ENCODE peak calls at places on chromosomes 13 and 19, in four cellular contexts. O is HepG2, W is K562, J is GM12878. Z is an unnamed sample.

GRCh38 chr19:2215281-2215751 is 20.8 kb downstream of the PLEKHJ1 start:
- DNase-seq in O (no peak), W (no peak), J (no peak), Z (no peak)

GRCh38 chr13:85377783-85378182 is 421.4 kb downstream of the SLITRK6 start:
- DNase-seq in J (no peak), W (no peak), O (no peak), Z (no peak)

GRCh38 chr19:51457351-51458013 is 772 bp downstream of the SIGLEC8 start:
- DNase-seq in W (no peak), J (no peak), O (no peak), Z (no peak)

GRCh38 chr19:35592226-35592625 is 6.3 kb downstream of the PMIS2 start:
- DNase-seq in O (peak), J (no peak), W (peak), Z (peak)

GRCh38 chr19:50898018-50898417 is 13.2 kb downstream of the KLK4 start:
- DNase-seq in O (no peak), J (no peak), W (no peak), Z (no peak)

GRCh38 chr19:34662919-34663318 is 14.0 kb downstream of the SCGB2B2 start:
- DNase-seq in O (peak), J (no peak), W (peak), Z (peak)

GRCh38 chr13:93413972-93414717 is 187.5 kb downstream of the GPC6 start:
- DNase-seq in W (no peak), J (no peak), O (no peak), Z (no peak)

GRCh38 chr19:32945260-32945659 is 26.5 kb downstream of the CEP89 start:
- DNase-seq in W (no peak), J (no peak), O (no peak), Z (no peak)

GRCh38 chr19:39941151-39941550 is 6.7 kb upstream of the FCGBP start:
- DNase-seq in J (no peak), O (no peak), W (no peak), Z (no peak)

GRCh38 chr13:113936166-113936565 is 37.7 kb downstream of the C13orf46 start:
- DNase-seq in O (no peak), W (no peak), J (no peak), Z (no peak)

GRCh38 chr19:39542198-39542597 is 2.2 kb upstream of the EID2 start:
- DNase-seq in O (no peak), W (no peak), J (no peak), Z (no peak)

DNA sequence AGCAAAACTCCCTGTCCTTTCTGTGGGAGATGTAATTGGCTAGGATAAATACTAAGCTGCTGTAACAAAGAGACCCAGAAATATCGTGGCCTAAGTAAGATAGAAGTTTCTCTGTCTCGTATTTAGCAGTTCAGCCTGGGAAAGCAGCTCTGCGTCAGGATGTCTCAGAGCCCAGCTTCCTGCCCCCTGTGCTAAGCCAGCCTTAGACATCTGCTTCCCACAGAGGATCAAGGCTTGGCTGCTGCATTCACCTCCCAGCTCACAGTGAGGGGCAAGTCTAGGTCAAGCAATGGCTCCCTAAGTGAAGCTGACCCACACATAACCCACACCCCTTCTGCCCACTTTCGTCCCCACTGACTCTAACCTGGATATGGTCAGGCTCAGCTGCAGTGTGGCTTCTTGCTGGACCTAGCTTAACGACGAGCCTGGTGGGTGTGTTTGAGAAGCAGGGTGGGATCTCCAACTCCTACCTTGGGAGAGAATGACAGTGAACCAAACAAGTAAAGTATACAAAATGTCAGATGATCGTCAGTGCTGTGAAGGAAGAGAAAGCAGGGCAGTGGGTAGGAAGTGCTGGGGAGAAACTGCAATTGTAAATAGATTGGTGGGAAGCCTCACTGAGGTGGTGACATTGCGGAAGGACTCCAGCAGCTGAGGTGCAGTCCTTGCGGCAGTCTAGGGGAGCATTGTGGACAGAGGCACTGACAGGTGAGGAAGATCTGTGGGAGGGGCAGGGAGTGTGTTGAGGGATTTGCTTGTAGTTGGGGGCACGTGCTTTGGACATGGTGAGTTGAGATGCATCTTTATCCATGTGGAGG is 82.9 kb downstream of the TNFRSF19 start:
- DNase-seq in W (no peak), O (no peak), J (no peak), Z (no peak)
- TF ChIP-seq TARDBP in W (no peak), O (no peak), J (no peak), Z (no peak)

GRCh38 chr13:91904005-91904404 is 505.6 kb downstream of the GPC5 start:
- DNase-seq in W (no peak), O (no peak), J (peak), Z (no peak)
- TF ChIP-seq SP1 in W (no peak), O (no peak), J (no peak), Z (no peak)

GRCh38 chr13:109743706-109744453 is 42.5 kb downstream of the IRS2 start:
- DNase-seq in J (no peak), O (no peak), W (peak), Z (no peak)

GRCh38 chr13:109745060-109745459 is 41.3 kb downstream of the IRS2 start:
- DNase-seq in O (no peak), J (no peak), W (no peak), Z (no peak)

GRCh38 chr13:109745702-109746101 is 40.7 kb downstream of the IRS2 start:
- DNase-seq in O (no peak), W (peak), J (no peak), Z (no peak)

GRCh38 chr13:109746364-109746763 is 40.0 kb downstream of the IRS2 start:
- DNase-seq in W (no peak), O (no peak), J (no peak), Z (no peak)

DNA sequence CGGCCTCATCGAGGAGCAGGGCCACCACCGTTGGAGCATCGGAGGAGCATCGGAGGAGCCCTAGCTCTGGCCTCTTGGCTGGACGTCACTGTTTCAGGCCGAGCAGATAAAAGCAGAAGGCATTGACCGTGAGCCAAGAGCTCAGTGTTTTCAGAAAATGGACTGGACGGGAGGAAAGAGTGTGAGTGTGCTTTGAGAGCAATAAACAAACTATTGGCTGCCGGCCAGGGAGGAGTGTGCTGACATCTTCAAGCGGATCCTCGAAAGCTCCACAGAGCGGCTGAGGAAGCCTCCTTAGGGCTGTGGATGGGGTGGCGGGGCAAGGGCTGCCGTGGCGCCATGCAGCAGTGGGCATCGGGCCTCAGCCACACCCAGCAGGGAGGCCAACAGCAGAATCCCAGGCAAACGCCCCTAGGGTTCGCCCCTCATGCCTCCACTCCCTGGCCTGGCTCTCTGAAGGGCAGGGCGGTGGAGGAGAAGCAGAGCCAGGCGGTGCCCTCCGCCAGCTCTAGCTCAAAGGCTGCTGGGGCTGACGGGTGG is 41.8 kb downstream of the IRS2 start:
- DNase-seq in J (no peak), O (no peak), W (peak), Z (no peak)
- TF ChIP-seq TARDBP in J (no peak), O (no peak), W (no peak), Z (no peak)

DNA sequence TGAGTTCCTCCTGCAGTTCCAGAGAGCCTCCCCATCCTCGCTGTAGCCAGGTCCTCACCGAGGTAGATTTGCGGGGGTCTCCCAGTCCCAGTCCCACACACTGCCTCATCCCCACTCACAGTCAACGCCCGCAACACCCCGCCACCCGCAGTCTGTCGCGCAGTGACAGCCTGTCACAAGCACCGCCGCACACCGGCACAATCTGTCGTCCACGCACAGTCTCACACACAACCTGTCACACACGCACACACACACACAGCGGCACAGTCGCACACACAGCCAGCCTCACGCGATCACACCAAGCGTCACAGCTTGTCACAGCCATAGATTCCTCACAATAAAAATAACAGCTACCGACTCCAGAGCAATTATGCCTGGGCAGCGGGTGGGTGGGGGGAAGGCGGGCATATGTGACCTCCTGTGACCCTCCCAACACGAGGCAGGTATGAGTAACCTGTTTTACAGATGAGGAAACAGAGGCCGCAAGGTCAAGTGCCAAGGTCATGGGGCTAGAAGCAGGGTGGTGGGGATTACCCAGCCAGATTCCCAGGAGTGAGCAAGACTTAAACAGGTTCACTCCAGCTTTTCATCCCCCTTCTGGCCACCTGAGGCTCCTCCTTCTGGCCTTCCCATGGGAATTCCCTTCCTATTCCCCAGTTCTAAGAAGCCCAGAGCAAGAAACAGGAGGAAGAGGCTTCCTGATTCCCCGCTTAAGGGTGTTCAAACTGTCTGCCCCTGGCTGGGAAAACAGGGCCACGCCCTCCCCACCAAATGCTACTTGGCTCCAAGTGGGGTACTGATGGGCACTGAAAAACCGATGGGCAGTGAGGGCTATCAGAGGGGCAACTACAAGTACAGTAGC is 13.9 kb downstream of the NFIX start:
- DNase-seq in O (no peak), W (no peak), J (no peak), Z (no peak)
- TF ChIP-seq SP1 in O (no peak), W (no peak), J (no peak), Z (no peak)

GRCh38 chr19:14772467-14772866 is 5.9 kb downstream of the ADGRE2 start:
- DNase-seq in J (no peak), W (no peak), O (no peak), Z (no peak)

GRCh38 chr19:14774373-14774772 is 4.0 kb downstream of the ADGRE2 start:
- DNase-seq in J (no peak), W (no peak), O (no peak), Z (no peak)

GRCh38 chr19:14772995-14773394 is 5.4 kb downstream of the ADGRE2 start:
- DNase-seq in J (no peak), W (no peak), O (no peak), Z (no peak)

GRCh38 chr19:14770944-14771839 is 7.2 kb downstream of the ADGRE2 start:
- DNase-seq in W (no peak), O (no peak), J (no peak), Z (no peak)

GRCh38 chr19:14775855-14776254 is 2.5 kb downstream of the ADGRE2 start:
- DNase-seq in J (no peak), W (peak), O (no peak), Z (no peak)
- TF ChIP-seq TARDBP in J (no peak), W (no peak), O (no peak), Z (no peak)

GRCh38 chr19:8209111-8209964 is at the start of gene CERS4:
- DNase-seq in W (peak), O (peak), J (no peak), Z (peak)

GRCh38 chr19:8208119-8208709 is 956 bp upstream of the CERS4 start:
- DNase-seq in J (no peak), O (no peak), W (no peak), Z (no peak)

GRCh38 chr19:8210660-8211101 is 1.5 kb downstream of the CERS4 start:
- DNase-seq in O (no peak), W (no peak), J (no peak), Z (no peak)

GRCh38 chr19:8208710-8209110 is 460 bp upstream of the CERS4 start:
- DNase-seq in O (no peak), W (peak), J (no peak), Z (no peak)

GRCh38 chr19:8209965-8210659 is 942 bp downstream of the CERS4 start:
- DNase-seq in O (no peak), W (no peak), J (no peak), Z (no peak)
- TF ChIP-seq SP1 in O (no peak), W (no peak), J (no peak), Z (no peak)